ENCODE peak calls at places on chromosomes 2 and 18, in ten cellular contexts. One of them, this sample, is unnamed.
A peak's percentile ranks its signal among the peaks of the same experiment; 100 is the strongest.

GRCh38 chr2:101440127-101440738 is 34.7 kb downstream of the RFX8 start:
- DNase-seq in posterior vena cava: no peak
- DNase-seq in HS-5: no peak
- DNase-seq in HCEC 1CT: no peak
- DNase-seq in NCI-H446: no peak
- DNase-seq in Caki2: no peak
- DNase-seq in cardiac muscle cell: peak; percentile 90
- DNase-seq in mucosa of descending colon: peak; percentile 56
- DNase-seq in smooth muscle cell of the brain vasculature: no peak
- DNase-seq in body of pancreas: peak; percentile 61
- DNase-seq in this sample: peak; percentile 43

GRCh38 chr2:160270571-160271113 is 70.6 kb upstream of the ITGB6 start:
- DNase-seq in posterior vena cava: no peak
- DNase-seq in HS-5: no peak
- DNase-seq in HCEC 1CT: peak; percentile 74
- DNase-seq in NCI-H446: no peak
- DNase-seq in Caki2: no peak
- DNase-seq in cardiac muscle cell: no peak
- DNase-seq in mucosa of descending colon: no peak
- DNase-seq in smooth muscle cell of the brain vasculature: no peak
- DNase-seq in body of pancreas: no peak
- DNase-seq in this sample: no peak

GRCh38 chr2:187842978-187843847 is 289.0 kb upstream of the TFPI start:
- DNase-seq in posterior vena cava: no peak
- DNase-seq in HS-5: peak; percentile 48
- DNase-seq in HCEC 1CT: peak; percentile 59
- DNase-seq in NCI-H446: peak; percentile 17
- DNase-seq in Caki2: peak; percentile 48
- DNase-seq in cardiac muscle cell: peak; percentile 82
- DNase-seq in mucosa of descending colon: no peak
- DNase-seq in smooth muscle cell of the brain vasculature: peak; percentile 57
- DNase-seq in body of pancreas: peak; percentile 37
- DNase-seq in this sample: peak; percentile 64

GRCh38 chr2:196804381-196804780 is 4.8 kb downstream of the C2orf66 start:
- DNase-seq in posterior vena cava: no peak
- DNase-seq in HS-5: peak; percentile 24
- DNase-seq in HCEC 1CT: peak; percentile 3
- DNase-seq in NCI-H446: no peak
- DNase-seq in Caki2: no peak
- DNase-seq in cardiac muscle cell: no peak
- DNase-seq in mucosa of descending colon: no peak
- DNase-seq in smooth muscle cell of the brain vasculature: no peak
- DNase-seq in body of pancreas: no peak
- DNase-seq in this sample: no peak

GRCh38 chr2:20137884-20138283 is 86.5 kb upstream of the LAPTM4A start:
- DNase-seq in posterior vena cava: no peak
- DNase-seq in HS-5: no peak
- DNase-seq in HCEC 1CT: no peak
- DNase-seq in NCI-H446: no peak
- DNase-seq in Caki2: no peak
- DNase-seq in cardiac muscle cell: no peak
- DNase-seq in mucosa of descending colon: no peak
- DNase-seq in smooth muscle cell of the brain vasculature: no peak
- DNase-seq in body of pancreas: no peak
- DNase-seq in this sample: no peak

GRCh38 chr2:18701981-18702380 is 112.6 kb upstream of the NT5C1B start:
- DNase-seq in posterior vena cava: no peak
- DNase-seq in HS-5: peak; percentile 50
- DNase-seq in HCEC 1CT: peak; percentile 87
- DNase-seq in NCI-H446: no peak
- DNase-seq in Caki2: no peak
- DNase-seq in cardiac muscle cell: peak; percentile 19
- DNase-seq in mucosa of descending colon: no peak
- DNase-seq in smooth muscle cell of the brain vasculature: peak; percentile 47
- DNase-seq in body of pancreas: no peak
- DNase-seq in this sample: no peak

GRCh38 chr2:70508711-70509462 is 44.7 kb downstream of the TGFA start:
- DNase-seq in posterior vena cava: no peak
- DNase-seq in HS-5: no peak
- DNase-seq in HCEC 1CT: no peak
- DNase-seq in NCI-H446: no peak
- DNase-seq in Caki2: no peak
- DNase-seq in cardiac muscle cell: no peak
- DNase-seq in mucosa of descending colon: no peak
- DNase-seq in smooth muscle cell of the brain vasculature: no peak
- DNase-seq in body of pancreas: no peak
- DNase-seq in this sample: no peak

GRCh38 chr18:13572721-13573120 is 153.6 kb downstream of the FAM210A start:
- DNase-seq in posterior vena cava: no peak
- DNase-seq in HS-5: no peak
- DNase-seq in HCEC 1CT: no peak
- DNase-seq in NCI-H446: no peak
- DNase-seq in Caki2: no peak
- DNase-seq in cardiac muscle cell: no peak
- DNase-seq in mucosa of descending colon: no peak
- DNase-seq in smooth muscle cell of the brain vasculature: no peak
- DNase-seq in body of pancreas: no peak
- DNase-seq in this sample: no peak

GRCh38 chr2:241148239-241148638 is 1.0 kb downstream of the PASK start:
- DNase-seq in posterior vena cava: no peak
- DNase-seq in HS-5: no peak
- DNase-seq in HCEC 1CT: no peak
- DNase-seq in NCI-H446: no peak
- DNase-seq in Caki2: no peak
- DNase-seq in cardiac muscle cell: no peak
- DNase-seq in mucosa of descending colon: no peak
- DNase-seq in smooth muscle cell of the brain vasculature: no peak
- DNase-seq in body of pancreas: no peak
- DNase-seq in this sample: no peak

GRCh38 chr2:219497495-219498279 is 1.0 kb upstream of the GMPPA start:
- DNase-seq in posterior vena cava: peak; percentile 97
- DNase-seq in HS-5: peak; percentile 63
- DNase-seq in HCEC 1CT: peak; percentile 89
- DNase-seq in NCI-H446: no peak
- DNase-seq in Caki2: peak; percentile 80
- DNase-seq in cardiac muscle cell: peak; percentile 91
- DNase-seq in mucosa of descending colon: peak; percentile 95
- DNase-seq in smooth muscle cell of the brain vasculature: no peak
- DNase-seq in body of pancreas: peak; percentile 92
- DNase-seq in this sample: peak; percentile 38